ENCODE peak calls at places on chromosome 14, in four cellular contexts. One of them, this sample, is unnamed.

GRCh38 chr14:52399886-52400599 is 85.9 kb downstream of the PTGER2 start:
- DNase-seq in K562: no peak
- DNase-seq in endodermal cell: no peak
- DNase-seq in A549: no peak
- DNase-seq in this sample: no peak

GRCh38 chr14:100140452-100141132 is 18.9 kb downstream of the DEGS2 start:
- DNase-seq in K562: peak; percentile 78
- DNase-seq in endodermal cell: peak; percentile 91
- DNase-seq in A549: peak; percentile 26
- DNase-seq in this sample: no peak

GRCh38 chr14:51396222-51396815 is 156.3 kb downstream of the TMX1 start:
- DNase-seq in K562: no peak
- DNase-seq in endodermal cell: no peak
- DNase-seq in A549: peak; percentile 74
- DNase-seq in this sample: peak; percentile 55

GRCh38 chr14:99437706-99438105 is 43.0 kb downstream of the SETD3 start:
- DNase-seq in K562: no peak
- DNase-seq in endodermal cell: no peak
- DNase-seq in A549: no peak
- DNase-seq in this sample: no peak

GRCh38 chr14:69316449-69317391 is 56.8 kb downstream of the GALNT16 start:
- DNase-seq in K562: no peak
- DNase-seq in endodermal cell: peak; percentile 44
- DNase-seq in A549: peak; percentile 85
- DNase-seq in this sample: no peak

GRCh38 chr14:35766700-35767082 is 42.4 kb downstream of the RALGAPA1 start:
- DNase-seq in K562: no peak
- DNase-seq in endodermal cell: no peak
- DNase-seq in A549: no peak
- DNase-seq in this sample: no peak

GRCh38 chr14:104795781-104796681 is 483 bp upstream of the AKT1 start:
- DNase-seq in K562: peak; percentile 82
- DNase-seq in endodermal cell: peak; percentile 80
- DNase-seq in A549: no peak
- DNase-seq in this sample: peak; percentile 33

GRCh38 chr14:89399594-89400068 is 17.4 kb downstream of the FOXN3 start:
- DNase-seq in K562: no peak
- DNase-seq in endodermal cell: peak; percentile 66
- DNase-seq in A549: peak; percentile 48
- DNase-seq in this sample: peak; percentile 53

GRCh38 chr14:92755495-92755894 is 7.1 kb upstream of the LGMN start:
- DNase-seq in K562: no peak
- DNase-seq in endodermal cell: no peak
- DNase-seq in A549: no peak
- DNase-seq in this sample: peak; percentile 38

GRCh38 chr14:98022541-98023520 is 1225.6 kb downstream of the VRK1 start:
- DNase-seq in K562: no peak
- DNase-seq in endodermal cell: peak; percentile 45
- DNase-seq in A549: no peak
- DNase-seq in this sample: no peak

GRCh38 chr14:23327947-23328744 is 6.9 kb downstream of the PABPN1 start:
- DNase-seq in K562: peak; percentile 81
- DNase-seq in endodermal cell: peak; percentile 84
- DNase-seq in A549: peak; percentile 79
- DNase-seq in this sample: peak; percentile 74

GRCh38 chr14:59482471-59483331 is 1.5 kb downstream of the L3HYPDH start:
- DNase-seq in K562: peak; percentile 22
- DNase-seq in endodermal cell: no peak
- DNase-seq in A549: peak; percentile 83
- DNase-seq in this sample: no peak

GRCh38 chr14:69770559-69770958 is 3.6 kb downstream of the SRSF5 start:
- DNase-seq in K562: no peak
- DNase-seq in endodermal cell: peak; percentile 22
- DNase-seq in A549: no peak
- DNase-seq in this sample: no peak

GRCh38 chr14:64708148-64709004 is 4.2 kb downstream of the PLEKHG3 start:
- DNase-seq in K562: no peak
- DNase-seq in endodermal cell: peak; percentile 97
- DNase-seq in A549: peak; percentile 50
- DNase-seq in this sample: no peak

GRCh38 chr14:71117839-71118743 is 210.8 kb downstream of the PCNX1 start:
- DNase-seq in K562: peak; percentile 11
- DNase-seq in endodermal cell: no peak
- DNase-seq in A549: peak; percentile 11
- DNase-seq in this sample: no peak

GRCh38 chr14:89233184-89233583 is 183.8 kb downstream of the FOXN3 start:
- DNase-seq in K562: no peak
- DNase-seq in endodermal cell: no peak
- DNase-seq in A549: no peak
- DNase-seq in this sample: no peak

GRCh38 chr14:76775159-76775694 is 14.0 kb downstream of the VASH1 start:
- DNase-seq in K562: no peak
- DNase-seq in endodermal cell: no peak
- DNase-seq in A549: no peak
- DNase-seq in this sample: no peak

GRCh38 chr14:21308479-21309237 is 28.8 kb downstream of the RPGRIP1 start:
- DNase-seq in K562: peak; percentile 60
- DNase-seq in endodermal cell: peak; percentile 97
- DNase-seq in A549: peak; percentile 97
- DNase-seq in this sample: no peak

GRCh38 chr14:51539571-51540037 is 112.1 kb upstream of the FRMD6 start:
- DNase-seq in K562: no peak
- DNase-seq in endodermal cell: peak; percentile 46
- DNase-seq in A549: peak; percentile 59
- DNase-seq in this sample: no peak

GRCh38 chr14:93520053-93520607 is 89.4 kb downstream of the UNC79 start:
- DNase-seq in K562: no peak
- DNase-seq in endodermal cell: no peak
- DNase-seq in A549: peak; percentile 6
- DNase-seq in this sample: no peak

GRCh38 chr14:87108726-87109125 is 884.3 kb downstream of the GALC start:
- DNase-seq in K562: no peak
- DNase-seq in endodermal cell: no peak
- DNase-seq in A549: no peak
- DNase-seq in this sample: no peak

GRCh38 chr14:96592591-96593388 is 90.6 kb downstream of the PAPOLA start:
- DNase-seq in K562: peak; percentile 89
- DNase-seq in endodermal cell: no peak
- DNase-seq in A549: peak; percentile 45
- DNase-seq in this sample: peak; percentile 63

GRCh38 chr14:101151226-101151929 is 247.9 kb upstream of the RTL1 start:
- DNase-seq in K562: no peak
- DNase-seq in endodermal cell: peak; percentile 67
- DNase-seq in A549: peak; percentile 51
- DNase-seq in this sample: no peak

GRCh38 chr14:33386140-33386539 is 447.5 kb downstream of the NPAS3 start:
- DNase-seq in K562: no peak
- DNase-seq in endodermal cell: no peak
- DNase-seq in A549: no peak
- DNase-seq in this sample: no peak

GRCh38 chr14:63940387-63940786 is 87.6 kb downstream of the SYNE2 start:
- DNase-seq in K562: no peak
- DNase-seq in endodermal cell: no peak
- DNase-seq in A549: no peak
- DNase-seq in this sample: no peak

GRCh38 chr14:93049867-93050331 is 65.8 kb downstream of the ITPK1 start:
- DNase-seq in K562: no peak
- DNase-seq in endodermal cell: no peak
- DNase-seq in A549: no peak
- DNase-seq in this sample: no peak

GRCh38 chr14:52467515-52468266 is 84.6 kb downstream of the TXNDC16 start:
- DNase-seq in K562: no peak
- DNase-seq in endodermal cell: no peak
- DNase-seq in A549: no peak
- DNase-seq in this sample: no peak

GRCh38 chr14:102583726-102584125 is 8.7 kb upstream of the RCOR1 start:
- DNase-seq in K562: no peak
- DNase-seq in endodermal cell: no peak
- DNase-seq in A549: no peak
- DNase-seq in this sample: no peak

GRCh38 chr14:102588821-102589220 is 3.6 kb upstream of the RCOR1 start:
- DNase-seq in K562: no peak
- DNase-seq in endodermal cell: no peak
- DNase-seq in A549: no peak
- DNase-seq in this sample: no peak

GRCh38 chr14:102581193-102581592 is 11.3 kb upstream of the RCOR1 start:
- DNase-seq in K562: no peak
- DNase-seq in endodermal cell: no peak
- DNase-seq in A549: no peak
- DNase-seq in this sample: no peak

GRCh38 chr14:102586420-102587119 is 5.9 kb upstream of the RCOR1 start:
- DNase-seq in K562: no peak
- DNase-seq in endodermal cell: no peak
- DNase-seq in A549: no peak
- DNase-seq in this sample: no peak

DNA sequence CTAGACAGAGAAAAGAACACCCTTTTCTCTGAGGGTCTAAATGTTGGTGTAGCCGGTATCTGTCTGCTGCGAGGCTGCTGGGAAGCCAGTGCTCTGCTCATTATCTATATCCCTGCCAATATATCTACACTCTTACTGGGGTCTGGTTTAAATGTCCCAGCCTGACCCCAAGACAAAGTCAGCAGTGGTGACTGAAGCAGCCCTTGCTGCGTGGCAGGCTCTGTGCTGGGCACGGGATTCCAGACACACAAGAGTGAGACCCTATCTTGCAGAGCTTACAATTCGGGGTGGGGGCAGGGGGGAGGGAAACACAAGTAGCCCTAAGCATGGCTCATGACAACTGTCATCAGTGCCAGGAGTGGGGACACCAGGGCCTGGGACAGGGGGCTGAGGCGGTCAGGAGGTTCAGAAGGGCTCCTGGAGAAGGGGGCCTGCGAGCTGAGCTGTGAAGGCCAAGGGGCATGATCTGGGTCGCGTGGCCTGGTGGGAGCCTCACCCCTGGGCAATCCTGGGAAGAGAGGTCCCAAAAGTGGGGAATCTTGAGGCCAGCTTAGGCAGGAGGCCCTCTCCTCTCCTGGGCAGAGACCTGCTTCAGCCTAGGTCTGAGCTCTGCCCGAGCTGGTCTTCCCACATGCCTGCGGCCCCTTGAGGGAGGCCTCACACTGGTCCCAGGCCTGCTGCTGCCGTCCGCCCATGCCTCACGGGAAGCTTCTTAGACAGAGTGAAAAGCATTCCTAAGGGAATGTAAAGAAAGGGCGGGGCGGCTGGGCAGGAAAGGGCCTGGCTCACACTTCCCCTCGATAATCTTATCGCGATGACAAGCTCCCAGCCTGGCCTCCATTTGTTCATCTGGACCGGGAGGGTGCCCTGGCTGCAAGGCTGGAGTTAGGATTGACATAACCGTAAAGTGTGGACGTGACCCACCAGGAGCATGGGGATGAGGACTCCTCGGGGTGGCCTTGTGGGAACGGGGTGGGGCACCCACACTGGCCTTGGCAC is 7.3 kb upstream of the RCOR1 start:
- DNase-seq in K562: peak; percentile 45
- DNase-seq in endodermal cell: peak; percentile 92
- DNase-seq in A549: peak; percentile 43
- DNase-seq in this sample: peak; percentile 21
- H3K4me3 ChIP-seq in K562: no peak overlapping the region
- H3K4me3 ChIP-seq in endodermal cell: no peak overlapping the region
- H3K4me3 ChIP-seq in A549: no peak overlapping the region
- H3K4me3 ChIP-seq in this sample: no peak overlapping the region

DNA sequence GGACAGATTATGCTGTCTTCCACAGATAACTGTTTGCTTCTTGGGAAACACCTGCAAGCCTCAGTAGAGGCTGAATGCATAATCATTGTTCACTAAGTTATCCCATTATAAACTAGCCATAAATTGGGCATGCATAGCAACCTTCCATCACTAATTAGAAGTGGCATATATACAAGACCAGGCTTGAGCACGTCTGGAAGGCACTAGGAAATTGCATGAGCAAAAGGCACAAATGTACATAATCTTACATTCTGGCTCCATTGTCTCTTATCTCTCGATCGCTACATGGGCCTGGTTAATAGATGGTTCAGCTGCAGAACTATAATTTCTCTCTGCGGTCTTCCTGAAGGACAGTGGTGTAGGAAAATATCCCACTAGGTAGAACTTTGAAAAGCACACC is 679.2 kb downstream of the RPL10L start:
- DNase-seq in K562: no peak
- DNase-seq in endodermal cell: no peak
- DNase-seq in A549: no peak
- DNase-seq in this sample: no peak
- H3K9me3 ChIP-seq in K562: no peaks in the 10 kb centered on the region
- H3K9me3 ChIP-seq in endodermal cell: no peaks in the 10 kb centered on the region
- H3K9me3 ChIP-seq in A549: peaks cover 3% of the 10 kb centered on the region
- H3K9me3 ChIP-seq in this sample: no peaks in the 10 kb centered on the region

GRCh38 chr14:53848851-53849250 is 107.8 kb downstream of the BMP4 start:
- DNase-seq in K562: no peak
- DNase-seq in endodermal cell: no peak
- DNase-seq in A549: peak; percentile 30
- DNase-seq in this sample: no peak

GRCh38 chr14:53849549-53849948 is 107.1 kb downstream of the BMP4 start:
- DNase-seq in K562: no peak
- DNase-seq in endodermal cell: no peak
- DNase-seq in A549: no peak
- DNase-seq in this sample: no peak

GRCh38 chr14:53847057-53847456 is 109.6 kb downstream of the BMP4 start:
- DNase-seq in K562: no peak
- DNase-seq in endodermal cell: no peak
- DNase-seq in A549: no peak
- DNase-seq in this sample: no peak

GRCh38 chr14:53845813-53846693 is 110.6 kb downstream of the BMP4 start:
- DNase-seq in K562: no peak
- DNase-seq in endodermal cell: no peak
- DNase-seq in A549: peak; percentile 72
- DNase-seq in this sample: no peak

GRCh38 chr14:53847881-53848280 is 108.7 kb downstream of the BMP4 start:
- DNase-seq in K562: no peak
- DNase-seq in endodermal cell: no peak
- DNase-seq in A549: no peak
- DNase-seq in this sample: no peak
- H3K4me3 ChIP-seq in K562: no peak overlapping the region
- H3K4me3 ChIP-seq in endodermal cell: no peak overlapping the region
- H3K4me3 ChIP-seq in A549: no peak overlapping the region
- H3K4me3 ChIP-seq in this sample: no peak overlapping the region

DNA sequence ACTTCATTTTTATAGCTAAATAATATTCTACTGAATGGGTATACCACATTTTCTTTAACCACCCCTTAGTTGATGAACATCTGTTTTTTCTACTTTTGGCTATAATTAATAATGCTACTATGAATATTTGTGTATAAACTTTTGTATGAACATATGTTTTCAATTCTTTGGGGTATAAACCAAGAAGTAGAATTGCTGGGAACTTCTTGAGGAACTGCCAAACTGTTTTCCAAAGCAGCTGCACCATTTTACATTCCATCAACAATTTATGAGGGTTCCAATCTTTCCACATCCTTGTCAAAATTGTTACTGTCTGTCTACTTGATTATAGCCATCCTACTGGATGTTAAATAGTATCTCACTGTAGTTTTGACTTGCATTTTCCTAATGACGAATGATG is 221.8 kb downstream of the PRKD1 start:
- DNase-seq in K562: no peak
- DNase-seq in endodermal cell: no peak
- DNase-seq in A549: no peak
- DNase-seq in this sample: no peak
- H3K9me3 ChIP-seq in K562: no peaks in the 10 kb centered on the region
- H3K9me3 ChIP-seq in endodermal cell: no peaks in the 10 kb centered on the region
- H3K9me3 ChIP-seq in A549: no peaks in the 10 kb centered on the region
- H3K9me3 ChIP-seq in this sample: no peaks in the 10 kb centered on the region

This sample was measured in WERI-Rb-1.